ENCODE peak calls at places on chromosomes 3 and 15, in six cellular contexts. V is natural killer cell; Q is transverse colon; G is CD8-positive, alpha-beta T cell; L is NCI-H226; T is Right ventricle myocardium superior. A is an unnamed sample.

GRCh38 chr3:159126261-159127020 is 324.6 kb downstream of the MFSD1 start:
- DNase-seq in V (no peak), Q (no peak), G (no peak), L (no peak), T (no peak), A (no peak)

GRCh38 chr3:16148783-16149182 is 25.7 kb upstream of the GALNT15 start:
- DNase-seq in V (no peak), Q (peak; percentile 65), G (no peak), L (peak; percentile 71), T (peak; percentile 65), A (no peak)

GRCh38 chr3:39191103-39191502 is 1.3 kb downstream of the XIRP1 start:
- DNase-seq in V (no peak), Q (no peak), G (no peak), L (no peak), T (no peak), A (no peak)

GRCh38 chr3:113035387-113035982 is 44.7 kb downstream of the GTPBP8 start:
- DNase-seq in V (no peak), Q (peak; percentile 11), G (peak; percentile 39), L (peak; percentile 29), T (no peak), A (peak; percentile 44)

GRCh38 chr3:39180546-39181346 is 11.6 kb downstream of the XIRP1 start:
- DNase-seq in V (peak; percentile 77), Q (peak; percentile 97), G (peak; percentile 93), L (peak; percentile 80), T (peak; percentile 96), A (peak; percentile 90)

GRCh38 chr3:118641608-118642007 is 393.0 kb downstream of the IGSF11 start:
- DNase-seq in V (no peak), Q (no peak), G (no peak), L (no peak), T (no peak), A (no peak)

GRCh38 chr3:120673116-120673515 is 8.9 kb downstream of the HGD start:
- DNase-seq in V (no peak), Q (no peak), G (no peak), L (no peak), T (no peak), A (no peak)

GRCh38 chr3:11651900-11652299 is 8.2 kb upstream of the VGLL4 start:
- DNase-seq in V (no peak), Q (no peak), G (no peak), L (no peak), T (no peak), A (peak; percentile 32)

GRCh38 chr15:87949214-87949933 is 307.2 kb downstream of the NTRK3 start:
- DNase-seq in V (no peak), Q (no peak), G (no peak), L (no peak), T (no peak), A (no peak)

GRCh38 chr15:72173864-72174550 is 23.6 kb downstream of the GRAMD2A start:
- DNase-seq in V (no peak), Q (no peak), G (no peak), L (no peak), T (no peak), A (no peak)

GRCh38 chr3:142276780-142277179 is 51.4 kb upstream of the GK5 start:
- DNase-seq in V (no peak), Q (no peak), G (no peak), L (peak; percentile 82), T (no peak), A (no peak)

GRCh38 chr3:103184772-103185171 is 750.0 kb downstream of the ZPLD1 start:
- DNase-seq in V (no peak), Q (no peak), G (no peak), L (no peak), T (no peak), A (no peak)